ENCODE peak calls at places on chromosome 4, in four cellular contexts. T, K, M and B are unnamed samples.
A peak's percentile ranks its signal among the peaks of the same experiment; 100 is the strongest.

GRCh38 chr4:156476359-156476758 is 495.2 kb downstream of the PDGFC start:
- DNase-seq in T (no peak), K (peak; percentile 99), M (no peak), B (no peak)

GRCh38 chr4:108171541-108172230 is 3.0 kb upstream of the LEF1 start:
- DNase-seq in T (no peak), K (no peak), M (no peak), B (peak; percentile 59)

GRCh38 chr4:139556735-139557505 is 901 bp upstream of the SETD7 start:
- DNase-seq in T (peak; percentile 43), K (peak; percentile 25), M (peak; percentile 37), B (peak; percentile 6)

GRCh38 chr4:78131403-78131802 is 74.3 kb downstream of the FRAS1 start:
- DNase-seq in T (no peak), K (peak; percentile 59), M (no peak), B (no peak)

GRCh38 chr4:14446311-14446710 is 556.0 kb upstream of the CPEB2 start:
- DNase-seq in T (no peak), K (peak; percentile 93), M (no peak), B (no peak)

GRCh38 chr4:76758290-76758882 is 139.6 kb downstream of the SOWAHB start:
- DNase-seq in T (peak; percentile 51), K (peak; percentile 87), M (peak; percentile 64), B (no peak)

GRCh38 chr4:95317124-95317820 is 231.5 kb downstream of the UNC5C start:
- DNase-seq in T (no peak), K (no peak), M (no peak), B (no peak)

GRCh38 chr4:180827610-180828009 is 1415.6 kb upstream of the TENM3 start:
- DNase-seq in T (no peak), K (peak; percentile 13), M (no peak), B (no peak)

GRCh38 chr4:54384563-54384962 is 155.5 kb downstream of the PDGFRA start:
- DNase-seq in T (no peak), K (peak; percentile 26), M (no peak), B (no peak)

GRCh38 chr4:129899849-129900248 is 803.9 kb downstream of the C4orf33 start:
- DNase-seq in T (no peak), K (no peak), M (no peak), B (no peak)